ENCODE peak calls at places on chromosomes 16 and 17, in eight cellular contexts. X, R, T, J, K, Z, G and Q are unnamed samples.

GRCh38 chr16:88649924-88650748 is 717 bp downstream of the CYBA start:
- DNase-seq in X (peak), R (peak), T (no peak), J (no peak), K (peak), Z (no peak), G (no peak), Q (peak)

GRCh38 chr16:1913327-1914083 is 4.7 kb downstream of the HS3ST6 start:
- DNase-seq in X (no peak), R (peak), T (no peak), J (no peak), K (no peak), Z (no peak), G (no peak), Q (no peak)

GRCh38 chr17:15452746-15453145 is 14.7 kb downstream of the CDRT4 start:
- DNase-seq in X (no peak), R (no peak), T (no peak), J (no peak), K (no peak), Z (no peak), G (no peak), Q (no peak)

GRCh38 chr17:32355649-32356377 is 5.9 kb downstream of the ZNF207 start:
- DNase-seq in X (peak), R (no peak), T (no peak), J (no peak), K (peak), Z (no peak), G (no peak), Q (no peak)

GRCh38 chr17:80753946-80754345 is 209.3 kb downstream of the RPTOR start:
- DNase-seq in X (no peak), R (no peak), T (no peak), J (no peak), K (no peak), Z (no peak), G (no peak), Q (no peak)

GRCh38 chr16:17027488-17028129 is 443.2 kb downstream of the XYLT1 start:
- DNase-seq in X (no peak), R (no peak), T (no peak), J (no peak), K (no peak), Z (no peak), G (no peak), Q (no peak)

GRCh38 chr17:28926786-28927185 is 23.9 kb upstream of the DHRS13 start:
- DNase-seq in X (no peak), R (no peak), T (no peak), J (no peak), K (no peak), Z (no peak), G (no peak), Q (no peak)

GRCh38 chr16:17850626-17851265 is 380.0 kb upstream of the XYLT1 start:
- DNase-seq in X (no peak), R (no peak), T (no peak), J (no peak), K (no peak), Z (no peak), G (no peak), Q (no peak)

GRCh38 chr17:78679495-78680395 is 102.3 kb downstream of the CYTH1 start:
- DNase-seq in X (no peak), R (no peak), T (no peak), J (no peak), K (no peak), Z (no peak), G (no peak), Q (no peak)

GRCh38 chr17:38606646-38607611 is 1.2 kb upstream of the SRCIN1 start:
- DNase-seq in X (no peak), R (peak), T (no peak), J (no peak), K (no peak), Z (no peak), G (no peak), Q (peak)

GRCh38 chr17:27538156-27538955 is 82.1 kb downstream of the KSR1 start:
- DNase-seq in X (peak), R (no peak), T (no peak), J (no peak), K (no peak), Z (no peak), G (no peak), Q (no peak)

DNA sequence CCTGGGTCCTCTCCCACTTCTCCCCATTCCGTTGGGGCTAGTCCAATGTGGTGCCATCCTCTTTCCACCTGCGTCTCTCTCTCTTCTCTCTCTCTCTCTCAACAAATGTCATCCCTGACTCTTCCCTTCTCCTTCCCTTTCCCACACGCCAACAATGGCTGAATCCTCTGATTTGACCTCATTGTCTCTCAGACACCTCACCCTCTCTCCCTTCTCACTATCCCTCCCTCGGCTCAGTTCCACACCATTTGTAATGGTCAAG is 628 bp upstream of the ZNF18 start:
- DNase-seq in X (no peak), R (no peak), T (no peak), J (no peak), K (no peak), Z (no peak), G (no peak), Q (no peak)
- H3K27ac ChIP-seq in X (peak), R (peak), T (peak), J (peak), K (peak), Z (peak), G (peak), Q (peak)

GRCh38 chr17:74282587-74283370 is 8.7 kb downstream of the DNAI2 start:
- DNase-seq in X (no peak), R (no peak), T (no peak), J (no peak), K (no peak), Z (no peak), G (no peak), Q (peak)
- H3K27ac ChIP-seq in X (no peak), R (no peak), T (no peak), J (no peak), K (no peak), Z (no peak), G (no peak), Q (peak)

DNA sequence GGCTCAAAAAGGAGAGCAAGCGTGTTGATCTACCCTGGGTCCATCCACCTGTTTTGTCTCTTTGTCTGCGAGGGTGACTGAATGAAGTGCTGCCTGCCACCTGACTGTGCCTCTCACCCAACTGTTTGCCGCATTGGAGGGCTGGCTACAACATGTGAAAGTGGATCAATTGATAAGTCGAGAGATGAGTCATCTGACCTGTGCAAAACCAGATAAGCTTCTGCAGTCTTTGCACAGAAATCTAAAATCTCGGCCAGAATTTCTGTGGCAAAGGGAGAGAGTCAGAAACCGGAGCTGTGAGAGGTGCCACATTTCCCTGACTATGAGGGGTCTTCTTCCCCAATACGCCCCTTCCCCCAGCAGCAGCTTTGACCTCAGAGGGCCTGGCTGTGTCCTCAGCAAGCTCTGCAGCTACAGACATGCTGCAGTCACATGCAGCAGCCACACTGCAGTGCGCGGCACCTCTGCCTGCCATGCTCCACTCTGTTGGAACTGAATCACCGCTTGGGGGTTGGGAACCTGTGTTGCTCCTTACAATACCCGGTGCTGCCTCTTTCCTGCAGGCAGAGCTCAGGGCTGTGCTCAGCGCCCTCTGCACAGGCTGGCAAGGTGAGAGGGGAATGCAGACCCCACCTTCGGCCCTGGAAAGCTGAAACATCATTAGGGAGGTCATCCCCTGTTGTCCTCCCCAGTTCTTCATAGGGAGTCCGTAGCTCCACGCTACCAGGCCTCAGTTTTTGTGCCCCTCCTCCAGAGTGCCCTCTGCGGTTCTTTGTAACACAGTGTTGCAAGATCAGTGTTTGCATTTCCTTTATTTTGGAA is 16.2 kb upstream of the HAS3 start:
- DNase-seq in X (no peak), R (peak), T (no peak), J (no peak), K (no peak), Z (no peak), G (no peak), Q (no peak)
- H3K27ac ChIP-seq in X (no peak), R (peak), T (peak), J (no peak), K (no peak), Z (no peak), G (peak), Q (no peak)

DNA sequence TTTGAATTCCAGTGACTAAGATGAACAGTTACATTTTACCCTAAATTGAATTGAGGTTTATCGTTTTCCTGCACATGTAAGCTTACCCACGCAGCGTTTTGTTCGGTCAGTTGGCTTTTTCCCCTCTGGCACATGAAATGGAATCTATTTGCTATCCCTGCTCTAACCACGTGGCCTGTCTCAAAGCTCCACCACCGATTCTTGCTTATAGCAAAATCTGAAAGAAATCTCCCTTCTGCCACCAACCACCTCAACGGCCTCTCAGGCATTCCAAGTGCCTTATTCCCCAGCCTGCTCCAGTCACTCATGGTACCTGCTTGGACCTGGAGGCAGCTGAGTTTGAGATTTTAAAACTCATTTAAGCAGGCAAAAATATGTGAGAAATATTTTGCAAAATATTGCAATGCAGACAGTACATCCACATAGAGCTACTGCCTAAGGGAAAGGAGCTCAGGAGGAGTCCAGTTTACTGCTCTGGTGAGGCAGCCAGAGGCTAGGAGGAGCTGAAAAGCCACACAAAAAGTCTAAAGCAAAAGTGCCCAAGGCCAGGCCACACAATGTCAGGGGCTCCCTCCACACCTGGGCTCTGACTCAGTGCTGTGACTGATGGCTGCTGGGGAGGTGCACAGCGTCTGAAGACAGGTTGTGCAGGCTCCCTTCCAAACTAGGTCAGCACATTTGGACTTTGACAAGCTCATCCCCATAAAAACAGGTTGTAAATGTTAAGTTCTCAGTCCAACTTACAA is 26.4 kb downstream of the ARHGAP17 start:
- DNase-seq in X (peak), R (peak), T (peak), J (peak), K (peak), Z (peak), G (peak), Q (no peak)
- H3K27ac ChIP-seq in X (peak), R (peak), T (peak), J (peak), K (peak), Z (peak), G (no peak), Q (no peak)

GRCh38 chr17:40821536-40821935 is 878 bp downstream of the KRT10 start:
- DNase-seq in X (peak), R (no peak), T (no peak), J (no peak), K (no peak), Z (no peak), G (no peak), Q (no peak)

GRCh38 chr17:40818343-40818732 is 4.1 kb downstream of the KRT10 start:
- DNase-seq in X (peak), R (no peak), T (no peak), J (no peak), K (no peak), Z (no peak), G (no peak), Q (no peak)

GRCh38 chr17:40820228-40820838 is 2.1 kb downstream of the KRT10 start:
- DNase-seq in X (peak), R (no peak), T (no peak), J (no peak), K (no peak), Z (no peak), G (no peak), Q (no peak)

GRCh38 chr17:40818733-40819527 is 3.5 kb downstream of the KRT10 start:
- DNase-seq in X (peak), R (peak), T (peak), J (peak), K (peak), Z (peak), G (peak), Q (peak)

DNA sequence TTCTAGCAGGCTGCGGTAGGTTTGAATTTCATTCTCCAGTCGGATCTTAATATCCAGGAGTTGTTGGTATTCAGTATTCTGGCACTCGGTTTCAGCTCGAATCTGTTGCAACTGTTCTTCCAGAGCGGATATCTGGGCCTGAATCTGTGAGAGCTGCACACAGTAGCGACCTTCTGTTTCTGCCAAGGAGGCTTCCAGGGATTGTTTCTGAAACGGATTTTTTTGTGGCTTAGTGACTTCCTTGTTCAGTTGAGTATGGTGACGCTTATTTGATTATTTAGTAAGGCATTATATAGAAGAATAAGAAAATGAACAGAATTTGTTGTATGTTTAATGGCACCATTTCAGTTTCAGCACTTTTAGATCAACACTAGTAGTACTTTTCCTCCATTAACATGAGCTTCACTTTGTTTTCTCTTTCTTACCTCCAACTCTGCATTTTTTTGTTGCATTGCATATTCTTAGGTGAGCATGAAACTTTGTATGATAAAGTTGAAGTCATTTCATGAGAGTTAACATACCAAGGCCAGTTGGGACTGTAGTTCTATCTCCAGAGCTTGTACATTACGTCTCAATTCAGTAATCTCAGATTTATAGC is 2.8 kb downstream of the KRT10 start:
- DNase-seq in X (peak), R (no peak), T (peak), J (no peak), K (no peak), Z (no peak), G (no peak), Q (no peak)
- H3K27ac ChIP-seq in X (peak), R (peak), T (peak), J (peak), K (no peak), Z (peak), G (peak), Q (peak)

GRCh38 chr17:6716736-6717135 is 3.6 kb upstream of the SLC13A5 start:
- DNase-seq in X (no peak), R (no peak), T (no peak), J (no peak), K (no peak), Z (no peak), G (no peak), Q (no peak)
- H3K27ac ChIP-seq in X (no peak), R (no peak), T (no peak), J (no peak), K (no peak), Z (no peak), G (no peak), Q (no peak)

DNA sequence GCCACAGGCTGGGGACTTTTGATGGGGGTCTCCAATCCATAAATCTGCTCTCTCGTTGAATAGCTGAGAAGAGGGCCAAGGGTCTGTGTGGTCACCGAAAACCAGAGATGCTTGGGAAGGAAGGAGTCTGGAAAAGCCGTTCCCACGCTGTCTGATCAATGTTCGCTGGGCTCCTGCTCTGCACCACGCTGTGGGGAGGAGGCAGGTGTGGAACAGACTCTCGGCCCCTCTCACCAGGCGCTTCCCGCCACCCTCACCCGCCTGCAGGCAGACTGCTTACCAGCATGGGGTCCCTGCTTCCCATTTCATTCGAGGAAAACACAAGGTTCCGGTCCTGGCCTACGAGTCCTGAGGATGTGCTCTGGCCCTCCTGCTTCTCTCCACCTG is 702 bp upstream of the ALDH3A1 start:
- DNase-seq in X (no peak), R (no peak), T (no peak), J (no peak), K (no peak), Z (no peak), G (no peak), Q (no peak)
- H3K27ac ChIP-seq in X (no peak), R (no peak), T (peak), J (no peak), K (no peak), Z (no peak), G (no peak), Q (no peak)